ENCODE peak calls at places on chromosomes 4 and X, in six cellular contexts. One of them, this sample, is unnamed.

GRCh38 chrX:3244955-3245354 is 101.5 kb downstream of the MXRA5 start:
- DNase-seq in lung: no peak
- DNase-seq in progenitor cell of endocrine pancreas: no peak
- DNase-seq in RPMI8226: no peak
- DNase-seq in activated CD4-positive, alpha-beta T cell treated with anti-CD3 and anti-CD28 coated beads, Interleukin-2, amount 50 U/mL, for 1 hour: no peak
- DNase-seq in IMR-90: no peak
- DNase-seq in this sample: peak; percentile 60

GRCh38 chrX:24955372-24955771 is 60.4 kb downstream of the ARX start:
- DNase-seq in lung: no peak
- DNase-seq in progenitor cell of endocrine pancreas: no peak
- DNase-seq in RPMI8226: no peak
- DNase-seq in activated CD4-positive, alpha-beta T cell treated with anti-CD3 and anti-CD28 coated beads, Interleukin-2, amount 50 U/mL, for 1 hour: no peak
- DNase-seq in IMR-90: no peak
- DNase-seq in this sample: no peak

GRCh38 chrX:103607385-103608304 is at the start of gene TCEAL3:
- DNase-seq in lung: peak; percentile 47
- DNase-seq in progenitor cell of endocrine pancreas: peak; percentile 30
- DNase-seq in RPMI8226: no peak
- DNase-seq in activated CD4-positive, alpha-beta T cell treated with anti-CD3 and anti-CD28 coated beads, Interleukin-2, amount 50 U/mL, for 1 hour: peak; percentile 24
- DNase-seq in IMR-90: peak; percentile 26
- DNase-seq in this sample: peak; percentile 46

GRCh38 chrX:104427693-104428092 is 138.3 kb upstream of the IL1RAPL2 start:
- DNase-seq in lung: no peak
- DNase-seq in progenitor cell of endocrine pancreas: no peak
- DNase-seq in RPMI8226: no peak
- DNase-seq in activated CD4-positive, alpha-beta T cell treated with anti-CD3 and anti-CD28 coated beads, Interleukin-2, amount 50 U/mL, for 1 hour: no peak
- DNase-seq in IMR-90: no peak
- DNase-seq in this sample: no peak

GRCh38 chrX:108439961-108440696 is 491 bp downstream of the COL4A5 start:
- DNase-seq in lung: no peak
- DNase-seq in progenitor cell of endocrine pancreas: peak; percentile 17
- DNase-seq in RPMI8226: no peak
- DNase-seq in activated CD4-positive, alpha-beta T cell treated with anti-CD3 and anti-CD28 coated beads, Interleukin-2, amount 50 U/mL, for 1 hour: no peak
- DNase-seq in IMR-90: peak; percentile 21
- DNase-seq in this sample: peak; percentile 11

GRCh38 chr4:150310159-150310895 is 232.1 kb downstream of the DCLK2 start:
- DNase-seq in lung: no peak
- DNase-seq in progenitor cell of endocrine pancreas: no peak
- DNase-seq in RPMI8226: no peak
- DNase-seq in activated CD4-positive, alpha-beta T cell treated with anti-CD3 and anti-CD28 coated beads, Interleukin-2, amount 50 U/mL, for 1 hour: no peak
- DNase-seq in IMR-90: peak; percentile 68
- DNase-seq in this sample: peak; percentile 37

GRCh38 chr4:164204434-164204833 is 549.5 kb upstream of the SMIM31 start:
- DNase-seq in lung: no peak
- DNase-seq in progenitor cell of endocrine pancreas: no peak
- DNase-seq in RPMI8226: no peak
- DNase-seq in activated CD4-positive, alpha-beta T cell treated with anti-CD3 and anti-CD28 coated beads, Interleukin-2, amount 50 U/mL, for 1 hour: no peak
- DNase-seq in IMR-90: peak; percentile 12
- DNase-seq in this sample: peak; percentile 3

GRCh38 chrX:110146521-110146920 is 143.6 kb downstream of the TMEM164 start:
- DNase-seq in lung: peak; percentile 47
- DNase-seq in progenitor cell of endocrine pancreas: peak; percentile 15
- DNase-seq in RPMI8226: peak; percentile 61
- DNase-seq in activated CD4-positive, alpha-beta T cell treated with anti-CD3 and anti-CD28 coated beads, Interleukin-2, amount 50 U/mL, for 1 hour: no peak
- DNase-seq in IMR-90: peak; percentile 48
- DNase-seq in this sample: peak; percentile 45

GRCh38 chr4:21858971-21859370 is 89.6 kb downstream of the KCNIP4 start:
- DNase-seq in lung: no peak
- DNase-seq in progenitor cell of endocrine pancreas: no peak
- DNase-seq in RPMI8226: no peak
- DNase-seq in activated CD4-positive, alpha-beta T cell treated with anti-CD3 and anti-CD28 coated beads, Interleukin-2, amount 50 U/mL, for 1 hour: no peak
- DNase-seq in IMR-90: peak; percentile 60
- DNase-seq in this sample: peak; percentile 3

GRCh38 chr4:27278615-27279014 is 418.0 kb downstream of the STIM2 start:
- DNase-seq in lung: no peak
- DNase-seq in progenitor cell of endocrine pancreas: peak; percentile 56
- DNase-seq in RPMI8226: peak; percentile 28
- DNase-seq in activated CD4-positive, alpha-beta T cell treated with anti-CD3 and anti-CD28 coated beads, Interleukin-2, amount 50 U/mL, for 1 hour: no peak
- DNase-seq in IMR-90: peak; percentile 7
- DNase-seq in this sample: peak; percentile 3

GRCh38 chr4:160020804-160021203 is 917.9 kb downstream of the RAPGEF2 start:
- DNase-seq in lung: no peak
- DNase-seq in progenitor cell of endocrine pancreas: no peak
- DNase-seq in RPMI8226: no peak
- DNase-seq in activated CD4-positive, alpha-beta T cell treated with anti-CD3 and anti-CD28 coated beads, Interleukin-2, amount 50 U/mL, for 1 hour: no peak
- DNase-seq in IMR-90: no peak
- DNase-seq in this sample: no peak

GRCh38 chr4:95510145-95510544 is 38.6 kb downstream of the UNC5C start:
- DNase-seq in lung: no peak
- DNase-seq in progenitor cell of endocrine pancreas: no peak
- DNase-seq in RPMI8226: no peak
- DNase-seq in activated CD4-positive, alpha-beta T cell treated with anti-CD3 and anti-CD28 coated beads, Interleukin-2, amount 50 U/mL, for 1 hour: no peak
- DNase-seq in IMR-90: peak; percentile 13
- DNase-seq in this sample: no peak

GRCh38 chr4:45350438-45350837 is 624.1 kb upstream of the GNPDA2 start:
- DNase-seq in lung: no peak
- DNase-seq in progenitor cell of endocrine pancreas: no peak
- DNase-seq in RPMI8226: no peak
- DNase-seq in activated CD4-positive, alpha-beta T cell treated with anti-CD3 and anti-CD28 coated beads, Interleukin-2, amount 50 U/mL, for 1 hour: no peak
- DNase-seq in IMR-90: no peak
- DNase-seq in this sample: peak; percentile 54

GRCh38 chr4:77172336-77172735 is 15.3 kb downstream of the CCNG2 start:
- DNase-seq in lung: no peak
- DNase-seq in progenitor cell of endocrine pancreas: no peak
- DNase-seq in RPMI8226: no peak
- DNase-seq in activated CD4-positive, alpha-beta T cell treated with anti-CD3 and anti-CD28 coated beads, Interleukin-2, amount 50 U/mL, for 1 hour: no peak
- DNase-seq in IMR-90: peak; percentile 95
- DNase-seq in this sample: peak; percentile 62

GRCh38 chr4:15291133-15291532 is 136.7 kb upstream of the C1QTNF7 start:
- DNase-seq in lung: no peak
- DNase-seq in progenitor cell of endocrine pancreas: no peak
- DNase-seq in RPMI8226: no peak
- DNase-seq in activated CD4-positive, alpha-beta T cell treated with anti-CD3 and anti-CD28 coated beads, Interleukin-2, amount 50 U/mL, for 1 hour: no peak
- DNase-seq in IMR-90: no peak
- DNase-seq in this sample: no peak

GRCh38 chr4:56803473-56803872 is 18.0 kb downstream of the SPINK2 start:
- DNase-seq in lung: no peak
- DNase-seq in progenitor cell of endocrine pancreas: no peak
- DNase-seq in RPMI8226: peak; percentile 30
- DNase-seq in activated CD4-positive, alpha-beta T cell treated with anti-CD3 and anti-CD28 coated beads, Interleukin-2, amount 50 U/mL, for 1 hour: no peak
- DNase-seq in IMR-90: no peak
- DNase-seq in this sample: no peak

GRCh38 chrX:50779694-50780093 is 34.3 kb downstream of the SHROOM4 start:
- DNase-seq in lung: no peak
- DNase-seq in progenitor cell of endocrine pancreas: no peak
- DNase-seq in RPMI8226: no peak
- DNase-seq in activated CD4-positive, alpha-beta T cell treated with anti-CD3 and anti-CD28 coated beads, Interleukin-2, amount 50 U/mL, for 1 hour: no peak
- DNase-seq in IMR-90: no peak
- DNase-seq in this sample: peak; percentile 1

GRCh38 chrX:20547649-20548051 is 280.9 kb upstream of the RPS6KA3 start:
- DNase-seq in lung: no peak
- DNase-seq in progenitor cell of endocrine pancreas: no peak
- DNase-seq in RPMI8226: peak; percentile 52
- DNase-seq in activated CD4-positive, alpha-beta T cell treated with anti-CD3 and anti-CD28 coated beads, Interleukin-2, amount 50 U/mL, for 1 hour: no peak
- DNase-seq in IMR-90: peak; percentile 68
- DNase-seq in this sample: peak; percentile 90

GRCh38 chr4:75343333-75343732 is 170.9 kb downstream of the RCHY1 start:
- DNase-seq in lung: no peak
- DNase-seq in progenitor cell of endocrine pancreas: no peak
- DNase-seq in RPMI8226: no peak
- DNase-seq in activated CD4-positive, alpha-beta T cell treated with anti-CD3 and anti-CD28 coated beads, Interleukin-2, amount 50 U/mL, for 1 hour: no peak
- DNase-seq in IMR-90: no peak
- DNase-seq in this sample: no peak